ENCODE peak calls at places on chromosomes 16 and 17, in six cellular contexts. Y, Q, E, H, P and S are unnamed samples.
A peak's percentile ranks its signal among the peaks of the same experiment; 100 is the strongest.

GRCh38 chr16:85452364-85453178 is 160.6 kb upstream of the GSE1 start:
- DNase-seq in Y (no peak), Q (no peak), H (no peak), E (no peak), P (no peak), S (no peak)

GRCh38 chr17:31067699-31068184 is 27.0 kb upstream of the NF1 start:
- DNase-seq in Q (no peak), E (peak; percentile 88), H (peak; percentile 73), Y (peak; percentile 57), P (no peak), S (no peak)

GRCh38 chr16:14364386-14365199 is 265.5 kb downstream of the PARN start:
- DNase-seq in Y (peak; percentile 88), P (no peak), E (peak; percentile 89), Q (no peak), H (no peak), S (no peak)

GRCh38 chr16:27169511-27170071 is 33.7 kb upstream of the KDM8 start:
- DNase-seq in E (peak; percentile 89), P (peak; percentile 56), Q (no peak), Y (no peak), H (peak; percentile 76), S (peak; percentile 55)

GRCh38 chr17:17971431-17972125 is 622 bp downstream of the TOM1L2 start:
- DNase-seq in Y (no peak), E (no peak), H (no peak), Q (peak; percentile 89), P (no peak), S (peak; percentile 86)

GRCh38 chr17:4607773-4608187 is 23.5 kb downstream of the SMTNL2 start:
- DNase-seq in H (no peak), P (peak; percentile 70), Y (no peak), E (peak; percentile 49), Q (no peak), S (peak; percentile 80)

GRCh38 chr17:83046759-83047478 is 32.5 kb upstream of the METRNL start:
- DNase-seq in E (no peak), Y (no peak), P (peak; percentile 20), H (no peak), Q (no peak), S (no peak)

GRCh38 chr17:2171725-2172446 is 117.0 kb downstream of the HIC1 start:
- DNase-seq in H (peak; percentile 72), Q (peak; percentile 62), P (no peak), Y (peak; percentile 87), E (peak; percentile 99), S (peak; percentile 88)

GRCh38 chr17:41793749-41794602 is 7.5 kb upstream of the JUP start:
- DNase-seq in E (peak; percentile 59), Y (no peak), Q (no peak), H (no peak), P (peak; percentile 96), S (no peak)

GRCh38 chr16:71883193-71883848 is 661 bp downstream of the ZNF821 start:
- DNase-seq in H (peak; percentile 23), P (peak; percentile 88), E (peak; percentile 6), Y (no peak), Q (no peak), S (peak; percentile 85)

GRCh38 chr17:1769826-1770477 is 8.1 kb downstream of the SERPINF1 start:
- DNase-seq in H (peak; percentile 94), E (no peak), Y (no peak), Q (peak; percentile 58), P (peak; percentile 94), S (no peak)

GRCh38 chr17:67525239-67526135 is 148.4 kb downstream of the PITPNC1 start:
- DNase-seq in P (peak; percentile 39), Y (no peak), E (no peak), H (no peak), Q (no peak), S (no peak)

GRCh38 chr16:82792704-82793103 is 165.9 kb downstream of the CDH13 start:
- DNase-seq in Y (no peak), E (no peak), Q (no peak), P (no peak), H (no peak), S (no peak)

GRCh38 chr17:6473128-6473767 is 29.0 kb downstream of the PIMREG start:
- DNase-seq in Y (no peak), P (peak; percentile 98), E (peak; percentile 65), Q (peak; percentile 91), H (peak; percentile 56), S (peak; percentile 85)

GRCh38 chr17:15493031-15493750 is 25.8 kb upstream of the CDRT4 start:
- DNase-seq in Y (no peak), Q (no peak), H (no peak), P (peak; percentile 66), E (no peak), S (no peak)

GRCh38 chr16:1150511-1150982 is 2.4 kb upstream of the CACNA1H start:
- DNase-seq in P (peak; percentile 66), E (peak; percentile 47), H (no peak), Y (peak; percentile 21), Q (no peak), S (no peak)

GRCh38 chr17:10737168-10737622 is 7.4 kb upstream of the TMEM220 start:
- DNase-seq in E (peak; percentile 55), H (peak; percentile 21), P (peak; percentile 92), Y (no peak), Q (no peak), S (no peak)

GRCh38 chr17:69325518-69326301 is 1.2 kb downstream of the ABCA5 start:
- DNase-seq in H (no peak), E (no peak), Y (no peak), Q (no peak), P (no peak), S (no peak)

GRCh38 chr16:69334696-69335095 is 4.3 kb upstream of the PDF start:
- DNase-seq in Y (no peak), Q (peak; percentile 53), E (no peak), P (no peak), H (no peak), S (no peak)

GRCh38 chr17:1779571-1780074 is 17.8 kb downstream of the SERPINF1 start:
- DNase-seq in Y (peak; percentile 93), H (peak; percentile 85), Q (no peak), P (no peak), E (peak; percentile 95), S (peak; percentile 85)

GRCh38 chr17:50596191-50597037 is 35.9 kb downstream of the CACNA1G start:
- DNase-seq in P (peak; percentile 96), H (no peak), E (no peak), Y (no peak), Q (no peak), S (no peak)

GRCh38 chr16:85897384-85897783 is 1.6 kb upstream of the IRF8 start:
- DNase-seq in E (no peak), P (no peak), Y (no peak), H (no peak), Q (no peak), S (no peak)

GRCh38 chr17:45341389-45342158 is 24.8 kb upstream of the MAP3K14 start:
- DNase-seq in Q (no peak), H (peak; percentile 60), E (peak; percentile 85), P (peak; percentile 99), Y (peak; percentile 76), S (peak; percentile 77)

GRCh38 chr17:15311996-15312395 is 29.4 kb downstream of the TEKT3 start:
- DNase-seq in E (no peak), H (no peak), Q (no peak), P (no peak), Y (no peak), S (no peak)

GRCh38 chr17:80175411-80175810 is 5.6 kb downstream of the CARD14 start:
- DNase-seq in H (no peak), Q (no peak), Y (no peak), P (peak; percentile 86), E (no peak), S (no peak)

GRCh38 chr16:70416748-70417616 is 21.9 kb downstream of the ST3GAL2 start:
- DNase-seq in E (no peak), Y (no peak), H (no peak), Q (no peak), P (no peak), S (no peak)

GRCh38 chr17:77863814-77864161 is 94.7 kb upstream of the TNRC6C start:
- DNase-seq in Y (no peak), Q (no peak), E (no peak), P (peak; percentile 66), H (no peak), S (peak; percentile 77)

GRCh38 chr16:15961557-15962205 is 12.3 kb downstream of the ABCC1 start:
- DNase-seq in Y (no peak), E (no peak), H (no peak), Q (no peak), P (no peak), S (no peak)

GRCh38 chr16:57260294-57260929 is 15.4 kb downstream of the ARL2BP start:
- DNase-seq in H (peak; percentile 84), P (peak; percentile 82), Q (no peak), E (peak; percentile 82), Y (peak; percentile 15), S (peak; percentile 59)

DNA sequence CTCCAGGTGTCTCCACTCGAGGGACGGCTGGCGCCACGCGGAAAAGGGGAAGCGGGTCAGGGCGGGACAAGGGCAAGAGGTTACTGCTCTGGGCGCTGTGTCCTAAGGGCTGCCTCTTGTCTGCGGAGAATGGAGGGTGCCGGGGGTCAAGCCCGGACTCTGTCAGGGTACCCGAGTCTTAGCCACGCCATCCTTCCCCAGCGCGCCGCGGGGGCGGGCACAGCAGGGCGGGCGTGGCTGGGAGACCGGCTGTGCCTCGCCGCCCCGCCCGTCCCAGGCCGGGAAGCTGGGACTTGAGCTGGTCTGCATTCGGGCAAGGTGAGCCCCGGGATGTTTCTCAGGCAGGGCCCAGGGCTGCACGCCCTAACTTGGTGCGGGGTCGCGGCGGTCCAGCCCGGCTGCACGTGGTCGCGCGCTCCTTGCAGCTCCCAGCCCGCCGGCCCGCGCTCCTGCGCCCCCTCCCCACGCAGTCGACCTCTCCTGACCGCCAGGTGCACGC is 6.2 kb upstream of the ACTG1 start:
- DNase-seq in Y (no peak), P (peak; percentile 85), H (peak; percentile 49), E (no peak), Q (peak; percentile 85), S (no peak)
- H3K4me3 ChIP-seq in Y (peak overlapping the region; percentile 42), P (peak overlapping the region; percentile 71), H (peak overlapping the region; percentile 45), E (peak overlapping the region; percentile 33), Q (peak overlapping the region; percentile 23), S (peak overlapping the region; percentile 37)

GRCh38 chr17:33756021-33756420 is 462.9 kb upstream of the ASIC2 start:
- DNase-seq in P (peak; percentile 24), Q (no peak), H (no peak), E (no peak), Y (no peak), S (no peak)

GRCh38 chr17:33750943-33751701 is 458.0 kb upstream of the ASIC2 start:
- DNase-seq in E (peak; percentile 42), Y (peak; percentile 5), Q (peak; percentile 84), H (peak; percentile 28), P (peak; percentile 94), S (peak; percentile 81)

GRCh38 chr17:33749171-33749570 is 456.1 kb upstream of the ASIC2 start:
- DNase-seq in P (peak; percentile 51), Q (peak; percentile 40), Y (no peak), E (no peak), H (no peak), S (no peak)

GRCh38 chr17:33753452-33753851 is 460.4 kb upstream of the ASIC2 start:
- DNase-seq in P (peak; percentile 17), E (no peak), Y (no peak), H (no peak), Q (no peak), S (no peak)

GRCh38 chr17:33751702-33752065 is 458.6 kb upstream of the ASIC2 start:
- DNase-seq in E (no peak), Y (no peak), P (peak; percentile 81), Q (no peak), H (no peak), S (no peak)
- H3K4me3 ChIP-seq in E (no peak overlapping the region), Y (no peak overlapping the region), P (peak overlapping the region; percentile 64), Q (no peak overlapping the region), H (no peak overlapping the region), S (no peak overlapping the region)

GRCh38 chr16:3189869-3190268 is 1.9 kb downstream of the OR1F1 start:
- DNase-seq in E (no peak), Q (no peak), H (no peak), Y (no peak), P (peak; percentile 56), S (no peak)
- H3K4me3 ChIP-seq in E (peak overlapping the region; percentile 58), Q (no peak overlapping the region), H (no peak overlapping the region), Y (peak overlapping the region; percentile 51), P (peak overlapping the region; percentile 88), S (no peak overlapping the region)

GRCh38 chr17:74759941-74760340 is 11.5 kb downstream of the NHERF1 start:
- DNase-seq in H (peak; percentile 46), P (peak; percentile 91), Y (no peak), E (no peak), Q (peak; percentile 83), S (peak; percentile 44)
- H3K4me3 ChIP-seq in H (no peak overlapping the region), P (no peak overlapping the region), Y (no peak overlapping the region), E (no peak overlapping the region), Q (no peak overlapping the region), S (no peak overlapping the region)